ENCODE peak calls at places on chromosomes 11 and 22, in six cellular contexts. U is heart right ventricle, N is tibial nerve, T is left ventricle myocardium inferior, I is cardiac muscle cell, S is A673. V is an unnamed sample. For H3K4me1, the result is how much of the 10 kb centered on the place peaks cover.

GRCh38 chr11:75771646-75772410 is 3.2 kb downstream of the DGAT2 start:
- DNase-seq in U (no peak), I (peak), N (no peak), T (no peak), S (no peak), V (no peak)

GRCh38 chr11:69646493-69647201 is 5.7 kb downstream of the CCND1 start:
- DNase-seq in I (no peak), T (no peak), S (peak), N (no peak), U (no peak), V (peak)

GRCh38 chr22:19779685-19780268 is 19.2 kb downstream of the TBX1 start:
- DNase-seq in N (no peak), S (no peak), I (no peak), T (peak), U (no peak), V (no peak)

GRCh38 chr11:130631119-130631518 is 182.7 kb downstream of the ADAMTS15 start:
- DNase-seq in T (no peak), I (peak), N (no peak), S (no peak), U (no peak), V (no peak)

GRCh38 chr22:47195676-47196492 is 433.4 kb downstream of the TBC1D22A start:
- DNase-seq in T (no peak), I (peak), U (no peak), S (no peak), N (peak), V (no peak)

GRCh38 chr11:71451596-71452353 is 1.2 kb upstream of the NADSYN1 start:
- DNase-seq in S (peak), N (no peak), I (no peak), U (no peak), T (no peak), V (peak)

GRCh38 chr11:75802913-75803820 is 11.8 kb upstream of the UVRAG start:
- DNase-seq in T (peak), S (peak), N (peak), I (peak), U (no peak), V (peak)

GRCh38 chr22:20146777-20147176 is 4.1 kb downstream of the CCDC188 start:
- DNase-seq in T (no peak), U (no peak), I (no peak), N (no peak), S (no peak), V (no peak)

GRCh38 chr22:37298748-37299495 is 16.6 kb downstream of the CYTH4 start:
- DNase-seq in S (no peak), U (no peak), T (no peak), N (no peak), I (no peak), V (no peak)

GRCh38 chr22:37299969-37300509 is 17.7 kb downstream of the CYTH4 start:
- DNase-seq in U (no peak), T (no peak), I (no peak), N (no peak), S (no peak), V (no peak)

GRCh38 chr22:37302617-37303555 is 20.6 kb downstream of the CYTH4 start:
- DNase-seq in N (no peak), I (no peak), T (no peak), U (no peak), S (no peak), V (no peak)

GRCh38 chr22:37300551-37301017 is 18.3 kb downstream of the CYTH4 start:
- DNase-seq in T (no peak), U (no peak), S (no peak), N (no peak), I (no peak), V (no peak)

DNA sequence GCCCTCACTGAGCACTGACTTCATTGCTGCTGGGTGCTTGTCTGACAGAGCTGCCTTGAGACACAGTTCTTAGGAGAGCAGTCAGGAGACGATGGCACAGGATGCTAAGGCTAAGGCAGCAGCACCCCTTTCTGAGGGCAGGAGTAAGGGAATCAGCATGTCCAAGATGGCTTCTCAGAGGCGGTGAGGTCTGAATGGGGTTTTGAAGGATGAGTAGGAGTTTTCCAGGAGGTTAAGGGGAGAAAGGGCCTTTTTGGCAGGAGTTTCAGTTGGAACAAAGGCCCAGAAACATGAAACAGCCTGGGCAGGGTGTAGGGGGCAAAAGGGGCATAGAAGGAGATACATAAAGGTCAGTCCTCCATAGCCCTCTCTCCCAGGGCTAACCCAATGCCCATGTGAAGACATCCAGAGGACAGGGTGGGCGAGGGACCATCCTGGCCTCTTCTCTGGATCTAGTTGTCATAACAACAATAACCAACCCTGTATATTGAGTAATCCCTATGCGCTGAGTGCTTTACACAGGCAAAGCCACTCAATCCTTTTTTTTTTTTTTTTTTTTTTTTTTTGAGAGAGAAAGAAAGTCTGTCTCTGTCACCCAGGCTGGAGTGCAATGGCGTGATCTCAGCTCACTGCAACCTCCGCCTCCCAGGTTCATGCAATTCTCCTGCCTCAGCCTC is 19.0 kb downstream of the CYTH4 start:
- DNase-seq in N (no peak), T (no peak), U (no peak), S (no peak), I (peak), V (no peak)
- H3K4me1 ChIP-seq in N (under half), T (under half), U (under half), S (under half), I (under half), V (under half)

GRCh38 chr11:101618691-101619090 is 34.9 kb upstream of the TRPC6 start:
- DNase-seq in S (no peak), I (no peak), U (no peak), T (no peak), N (no peak), V (no peak)
- H3K4me3 ChIP-seq in S (no peak), I (no peak), U (no peak), T (no peak), N (no peak), V (no peak)

GRCh38 chr11:102830328-102830727 is 13.1 kb downstream of the MMP3 start:
- DNase-seq in I (no peak), T (no peak), U (no peak), S (no peak), N (no peak), V (no peak)

GRCh38 chr11:102829671-102830070 is 13.7 kb downstream of the MMP3 start:
- DNase-seq in T (no peak), I (no peak), N (no peak), U (no peak), S (peak), V (no peak)

GRCh38 chr11:102831709-102832492 is 11.5 kb downstream of the MMP3 start:
- DNase-seq in N (no peak), U (no peak), I (peak), T (no peak), S (no peak), V (no peak)

GRCh38 chr11:102832612-102833011 is 10.8 kb downstream of the MMP3 start:
- DNase-seq in T (no peak), U (no peak), I (no peak), S (no peak), N (no peak), V (no peak)

DNA sequence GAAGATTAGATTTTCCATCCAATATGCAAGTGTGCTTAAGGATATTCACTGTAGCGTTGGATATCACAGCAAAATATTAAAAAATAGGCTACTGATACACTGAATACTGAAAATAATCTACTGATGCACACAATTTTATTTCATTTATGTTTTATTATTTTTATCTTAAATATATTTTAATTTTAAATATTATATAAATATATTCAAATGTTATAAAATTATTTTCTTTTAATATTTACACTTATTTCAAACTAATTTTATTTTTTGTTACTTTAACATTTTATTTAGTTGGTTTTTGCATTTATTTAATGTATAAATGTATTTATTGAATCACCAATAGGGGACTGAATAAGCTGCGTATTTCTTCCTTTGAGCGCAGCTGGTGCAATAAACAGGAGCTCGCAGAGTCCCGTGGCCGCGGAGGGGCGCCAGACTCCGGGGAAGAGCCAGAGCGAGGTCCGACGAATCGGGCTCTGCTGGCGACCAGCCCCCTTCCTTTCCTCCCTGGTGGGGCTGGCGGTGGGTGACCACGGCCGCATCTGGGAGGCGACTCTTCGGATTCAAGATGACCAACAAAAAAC is 12.2 kb downstream of the MMP3 start:
- DNase-seq in S (no peak), N (peak), T (no peak), U (peak), I (peak), V (no peak)
- TF ChIP-seq CTCF in S (no peak), N (peak), T (peak), U (peak), I (peak), V (no peak)

DNA sequence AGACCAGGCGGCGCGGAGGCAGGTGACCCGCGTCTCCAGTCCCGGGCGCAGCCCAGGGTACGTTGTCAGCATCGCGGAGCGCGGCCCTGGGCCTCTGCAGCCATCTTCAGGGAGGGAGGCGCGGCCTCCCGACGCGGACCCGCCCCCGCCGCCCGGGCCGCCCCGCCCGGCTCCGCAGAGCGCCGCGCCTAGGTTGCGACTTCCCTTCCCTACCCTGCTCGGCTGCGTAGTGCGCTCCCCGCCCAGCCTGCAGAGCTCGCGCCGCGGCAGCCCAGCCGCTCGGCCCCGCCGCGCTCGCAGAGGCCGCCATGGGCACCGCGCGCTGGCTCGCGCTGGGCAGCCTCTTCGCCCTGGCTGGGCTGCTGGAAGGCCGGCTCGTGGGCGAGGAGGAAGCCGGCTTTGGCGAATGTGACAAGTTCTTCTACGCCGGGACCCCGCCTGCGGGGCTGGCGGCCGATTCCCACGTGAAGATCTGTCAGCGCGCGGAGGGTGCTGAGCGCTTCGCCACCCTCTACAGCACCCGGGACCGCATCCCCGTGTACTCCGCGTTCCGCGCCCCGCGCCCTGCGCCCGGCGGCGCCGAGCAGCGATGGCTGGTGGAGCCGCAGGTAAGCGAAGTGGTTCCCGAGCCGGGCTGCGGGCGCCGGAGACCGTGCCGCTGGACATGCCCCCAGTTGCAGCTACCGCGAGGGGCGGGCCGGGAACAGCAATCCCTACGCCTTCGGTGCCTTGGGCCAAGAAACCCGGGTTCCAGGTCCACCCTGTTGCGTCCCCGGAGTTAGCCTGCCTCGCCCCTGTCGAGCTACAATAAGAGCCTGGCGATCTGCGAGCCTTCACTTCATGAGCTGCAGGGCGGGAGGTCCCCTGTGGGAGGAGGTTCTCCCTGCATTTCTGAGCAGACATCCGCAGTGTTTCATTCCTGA is at the start of gene ENDOD1:
- DNase-seq in T (peak), S (peak), U (peak), N (peak), I (peak), V (peak)
- H3K4me1 ChIP-seq in T (half or more), S (under half), U (under half), N (under half), I (under half), V (under half)